ENCODE peak calls at places on chromosomes 2 and 18, in eight cellular contexts. One of them, this sample, is unnamed.

GRCh38 chr18:44789704-44790103 is 109.0 kb downstream of the SETBP1 start:
- DNase-seq in heart right ventricle: peak; percentile 19
- DNase-seq in A549: peak; percentile 12
- DNase-seq in cardiac muscle cell: no peak
- DNase-seq in CD8-positive, alpha-beta T cell: no peak
- DNase-seq in thyroid gland: peak; percentile 64
- DNase-seq in bronchial epithelial cell: peak; percentile 60
- DNase-seq in pancreas: no peak
- DNase-seq in this sample: peak; percentile 12

GRCh38 chr2:72926368-72926767 is 9.0 kb downstream of the EMX1 start:
- DNase-seq in heart right ventricle: no peak
- DNase-seq in A549: no peak
- DNase-seq in cardiac muscle cell: no peak
- DNase-seq in CD8-positive, alpha-beta T cell: no peak
- DNase-seq in thyroid gland: no peak
- DNase-seq in bronchial epithelial cell: no peak
- DNase-seq in pancreas: no peak
- DNase-seq in this sample: no peak

GRCh38 chr2:184314829-184315228 is 283.5 kb upstream of the ZNF804A start:
- DNase-seq in heart right ventricle: no peak
- DNase-seq in A549: no peak
- DNase-seq in cardiac muscle cell: no peak
- DNase-seq in CD8-positive, alpha-beta T cell: no peak
- DNase-seq in thyroid gland: no peak
- DNase-seq in bronchial epithelial cell: no peak
- DNase-seq in pancreas: no peak
- DNase-seq in this sample: no peak

GRCh38 chr18:7338846-7339245 is 108.0 kb downstream of the LRRC30 start:
- DNase-seq in heart right ventricle: no peak
- DNase-seq in A549: no peak
- DNase-seq in cardiac muscle cell: no peak
- DNase-seq in CD8-positive, alpha-beta T cell: no peak
- DNase-seq in thyroid gland: no peak
- DNase-seq in bronchial epithelial cell: peak; percentile 70
- DNase-seq in pancreas: no peak
- DNase-seq in this sample: no peak

GRCh38 chr2:201116115-201116958 is at the start of gene CFLAR:
- DNase-seq in heart right ventricle: peak; percentile 77
- DNase-seq in A549: peak; percentile 80
- DNase-seq in cardiac muscle cell: no peak
- DNase-seq in CD8-positive, alpha-beta T cell: peak; percentile 80
- DNase-seq in thyroid gland: peak; percentile 82
- DNase-seq in bronchial epithelial cell: peak; percentile 71
- DNase-seq in pancreas: peak; percentile 69
- DNase-seq in this sample: peak; percentile 85

GRCh38 chr2:136183095-136183494 is 65.1 kb upstream of the CXCR4 start:
- DNase-seq in heart right ventricle: no peak
- DNase-seq in A549: no peak
- DNase-seq in cardiac muscle cell: no peak
- DNase-seq in CD8-positive, alpha-beta T cell: no peak
- DNase-seq in thyroid gland: no peak
- DNase-seq in bronchial epithelial cell: no peak
- DNase-seq in pancreas: no peak
- DNase-seq in this sample: no peak

GRCh38 chr2:12488365-12488972 is 228.3 kb upstream of the TRIB2 start:
- DNase-seq in heart right ventricle: no peak
- DNase-seq in A549: no peak
- DNase-seq in cardiac muscle cell: no peak
- DNase-seq in CD8-positive, alpha-beta T cell: peak; percentile 54
- DNase-seq in thyroid gland: no peak
- DNase-seq in bronchial epithelial cell: no peak
- DNase-seq in pancreas: no peak
- DNase-seq in this sample: no peak

GRCh38 chr2:51597086-51597485 is 565.2 kb upstream of the NRXN1 start:
- DNase-seq in heart right ventricle: no peak
- DNase-seq in A549: no peak
- DNase-seq in cardiac muscle cell: peak; percentile 2
- DNase-seq in CD8-positive, alpha-beta T cell: no peak
- DNase-seq in thyroid gland: no peak
- DNase-seq in bronchial epithelial cell: no peak
- DNase-seq in pancreas: no peak
- DNase-seq in this sample: no peak

GRCh38 chr2:162232611-162233115 is 10.6 kb downstream of the FAP start:
- DNase-seq in heart right ventricle: no peak
- DNase-seq in A549: no peak
- DNase-seq in cardiac muscle cell: no peak
- DNase-seq in CD8-positive, alpha-beta T cell: no peak
- DNase-seq in thyroid gland: no peak
- DNase-seq in bronchial epithelial cell: no peak
- DNase-seq in pancreas: no peak
- DNase-seq in this sample: no peak

GRCh38 chr18:78406743-78407455 is 572.7 kb upstream of the SALL3 start:
- DNase-seq in heart right ventricle: no peak
- DNase-seq in A549: no peak
- DNase-seq in cardiac muscle cell: no peak
- DNase-seq in CD8-positive, alpha-beta T cell: no peak
- DNase-seq in thyroid gland: no peak
- DNase-seq in bronchial epithelial cell: no peak
- DNase-seq in pancreas: no peak
- DNase-seq in this sample: no peak

GRCh38 chr2:86295071-86295470 is 42.4 kb downstream of the REEP1 start:
- DNase-seq in heart right ventricle: no peak
- DNase-seq in A549: no peak
- DNase-seq in cardiac muscle cell: no peak
- DNase-seq in CD8-positive, alpha-beta T cell: no peak
- DNase-seq in thyroid gland: no peak
- DNase-seq in bronchial epithelial cell: no peak
- DNase-seq in pancreas: no peak
- DNase-seq in this sample: no peak

GRCh38 chr18:50159654-50160046 is 35.3 kb downstream of the MYO5B start:
- DNase-seq in heart right ventricle: no peak
- DNase-seq in A549: no peak
- DNase-seq in cardiac muscle cell: no peak
- DNase-seq in CD8-positive, alpha-beta T cell: no peak
- DNase-seq in thyroid gland: no peak
- DNase-seq in bronchial epithelial cell: no peak
- DNase-seq in pancreas: no peak
- DNase-seq in this sample: no peak

GRCh38 chr2:135999899-136000298 is 14.5 kb upstream of the DARS1 start:
- DNase-seq in heart right ventricle: no peak
- DNase-seq in A549: no peak
- DNase-seq in cardiac muscle cell: no peak
- DNase-seq in CD8-positive, alpha-beta T cell: no peak
- DNase-seq in thyroid gland: no peak
- DNase-seq in bronchial epithelial cell: no peak
- DNase-seq in pancreas: no peak
- DNase-seq in this sample: no peak

GRCh38 chr2:141393214-141393545 is 737.6 kb downstream of the LRP1B start:
- DNase-seq in heart right ventricle: no peak
- DNase-seq in A549: peak; percentile 32
- DNase-seq in cardiac muscle cell: no peak
- DNase-seq in CD8-positive, alpha-beta T cell: no peak
- DNase-seq in thyroid gland: no peak
- DNase-seq in bronchial epithelial cell: peak; percentile 8
- DNase-seq in pancreas: no peak
- DNase-seq in this sample: peak; percentile 55

GRCh38 chr18:63963610-63964256 is 6.1 kb upstream of the SERPINB8 start:
- DNase-seq in heart right ventricle: no peak
- DNase-seq in A549: peak; percentile 57
- DNase-seq in cardiac muscle cell: peak; percentile 70
- DNase-seq in CD8-positive, alpha-beta T cell: peak; percentile 49
- DNase-seq in thyroid gland: peak; percentile 46
- DNase-seq in bronchial epithelial cell: peak; percentile 71
- DNase-seq in pancreas: peak; percentile 41
- DNase-seq in this sample: peak; percentile 76

GRCh38 chr2:584863-585823 is 92.1 kb downstream of the TMEM18 start:
- DNase-seq in heart right ventricle: no peak
- DNase-seq in A549: no peak
- DNase-seq in cardiac muscle cell: peak; percentile 4
- DNase-seq in CD8-positive, alpha-beta T cell: peak; percentile 61
- DNase-seq in thyroid gland: no peak
- DNase-seq in bronchial epithelial cell: no peak
- DNase-seq in pancreas: no peak
- DNase-seq in this sample: no peak

GRCh38 chr2:28624436-28624797 is 127.2 kb upstream of the PPP1CB start:
- DNase-seq in heart right ventricle: no peak
- DNase-seq in A549: no peak
- DNase-seq in cardiac muscle cell: no peak
- DNase-seq in CD8-positive, alpha-beta T cell: no peak
- DNase-seq in thyroid gland: no peak
- DNase-seq in bronchial epithelial cell: no peak
- DNase-seq in pancreas: no peak
- DNase-seq in this sample: no peak

GRCh38 chr2:209451209-209451822 is 27.5 kb downstream of the MAP2 start:
- DNase-seq in heart right ventricle: no peak
- DNase-seq in A549: no peak
- DNase-seq in cardiac muscle cell: no peak
- DNase-seq in CD8-positive, alpha-beta T cell: no peak
- DNase-seq in thyroid gland: no peak
- DNase-seq in bronchial epithelial cell: no peak
- DNase-seq in pancreas: no peak
- DNase-seq in this sample: no peak

GRCh38 chr2:133977385-133977784 is 276.5 kb upstream of the MGAT5 start:
- DNase-seq in heart right ventricle: no peak
- DNase-seq in A549: no peak
- DNase-seq in cardiac muscle cell: no peak
- DNase-seq in CD8-positive, alpha-beta T cell: no peak
- DNase-seq in thyroid gland: peak; percentile 68
- DNase-seq in bronchial epithelial cell: no peak
- DNase-seq in pancreas: no peak
- DNase-seq in this sample: no peak

GRCh38 chr2:46314065-46314835 is 17.0 kb downstream of the EPAS1 start:
- DNase-seq in heart right ventricle: no peak
- DNase-seq in A549: no peak
- DNase-seq in cardiac muscle cell: no peak
- DNase-seq in CD8-positive, alpha-beta T cell: no peak
- DNase-seq in thyroid gland: no peak
- DNase-seq in bronchial epithelial cell: no peak
- DNase-seq in pancreas: no peak
- DNase-seq in this sample: no peak
- H3K4me3 ChIP-seq in heart right ventricle: no peak overlapping the region
- H3K4me3 ChIP-seq in A549: peak overlapping the region; percentile 18
- H3K4me3 ChIP-seq in cardiac muscle cell: no peak overlapping the region
- H3K4me3 ChIP-seq in CD8-positive, alpha-beta T cell: no peak overlapping the region
- H3K4me3 ChIP-seq in thyroid gland: no peak overlapping the region
- H3K4me3 ChIP-seq in bronchial epithelial cell: no peak overlapping the region
- H3K4me3 ChIP-seq in pancreas: no peak overlapping the region
- H3K4me3 ChIP-seq in this sample: no peak overlapping the region

DNA sequence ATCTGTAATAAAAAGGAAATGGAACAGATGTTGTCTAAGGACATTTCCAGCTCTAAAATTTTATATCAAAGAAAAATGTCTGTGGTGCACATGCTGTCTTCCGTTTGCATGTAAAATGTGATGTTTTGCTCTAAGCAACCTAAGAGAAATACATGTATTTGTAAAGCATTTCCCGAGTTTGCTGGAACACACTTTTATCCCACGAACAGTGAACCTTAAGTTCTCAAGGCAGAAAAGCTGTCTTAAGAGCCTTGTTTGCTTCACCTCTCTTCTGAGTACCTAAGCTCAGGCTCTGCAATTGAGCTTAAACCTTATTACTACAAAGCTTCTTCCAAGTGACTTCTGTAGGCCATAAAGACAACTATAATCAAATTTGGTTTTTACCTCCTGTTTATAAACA is 24.0 kb upstream of the TANK start:
- DNase-seq in heart right ventricle: no peak
- DNase-seq in A549: peak; percentile 17
- DNase-seq in cardiac muscle cell: no peak
- DNase-seq in CD8-positive, alpha-beta T cell: no peak
- DNase-seq in thyroid gland: no peak
- DNase-seq in bronchial epithelial cell: no peak
- DNase-seq in pancreas: no peak
- DNase-seq in this sample: peak; percentile 11
- H3K4me3 ChIP-seq in heart right ventricle: no peak overlapping the region
- H3K4me3 ChIP-seq in A549: peak overlapping the region; percentile 16
- H3K4me3 ChIP-seq in cardiac muscle cell: no peak overlapping the region
- H3K4me3 ChIP-seq in CD8-positive, alpha-beta T cell: peak overlapping the region; percentile 47
- H3K4me3 ChIP-seq in thyroid gland: no peak overlapping the region
- H3K4me3 ChIP-seq in bronchial epithelial cell: no peak overlapping the region
- H3K4me3 ChIP-seq in pancreas: no peak overlapping the region
- H3K4me3 ChIP-seq in this sample: no peak overlapping the region

DNA sequence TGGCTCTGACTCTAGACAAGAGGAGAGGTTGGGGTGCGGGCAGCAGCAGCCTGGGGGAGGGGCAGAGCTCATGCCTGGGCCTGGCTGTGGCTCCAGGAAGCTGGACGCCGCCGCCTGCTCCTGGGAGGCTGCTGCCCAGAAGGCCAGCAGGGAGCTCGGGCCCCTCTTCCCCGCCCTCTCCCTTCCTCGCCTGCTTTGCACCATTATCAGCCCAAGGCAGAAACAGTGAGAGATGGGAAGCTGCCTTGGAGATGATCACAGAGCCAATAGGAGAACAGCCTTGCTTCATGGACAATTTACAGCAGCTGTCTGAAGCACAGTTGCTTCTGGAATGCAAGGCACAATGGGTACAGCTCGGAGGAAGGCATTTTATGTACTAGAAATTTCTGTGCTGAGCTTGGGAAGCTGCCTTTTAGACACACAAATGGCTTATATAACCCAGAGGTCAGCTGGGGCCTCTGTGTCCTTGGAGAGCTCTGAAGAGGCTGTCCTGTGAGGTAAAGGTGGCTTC is 55.3 kb upstream of the AFF3 start:
- DNase-seq in heart right ventricle: peak; percentile 77
- DNase-seq in A549: no peak
- DNase-seq in cardiac muscle cell: peak; percentile 78
- DNase-seq in CD8-positive, alpha-beta T cell: no peak
- DNase-seq in thyroid gland: peak; percentile 89
- DNase-seq in bronchial epithelial cell: no peak
- DNase-seq in pancreas: peak; percentile 53
- DNase-seq in this sample: peak; percentile 75
- H3K4me3 ChIP-seq in heart right ventricle: no peak overlapping the region
- H3K4me3 ChIP-seq in A549: no peak overlapping the region
- H3K4me3 ChIP-seq in cardiac muscle cell: no peak overlapping the region
- H3K4me3 ChIP-seq in CD8-positive, alpha-beta T cell: no peak overlapping the region
- H3K4me3 ChIP-seq in thyroid gland: no peak overlapping the region
- H3K4me3 ChIP-seq in bronchial epithelial cell: no peak overlapping the region
- H3K4me3 ChIP-seq in pancreas: no peak overlapping the region
- H3K4me3 ChIP-seq in this sample: no peak overlapping the region

GRCh38 chr2:48135797-48136196 is 229.5 kb upstream of the FBXO11 start:
- DNase-seq in heart right ventricle: no peak
- DNase-seq in A549: no peak
- DNase-seq in cardiac muscle cell: no peak
- DNase-seq in CD8-positive, alpha-beta T cell: no peak
- DNase-seq in thyroid gland: no peak
- DNase-seq in bronchial epithelial cell: peak; percentile 23
- DNase-seq in pancreas: no peak
- DNase-seq in this sample: no peak
- H3K4me3 ChIP-seq in heart right ventricle: no peak overlapping the region
- H3K4me3 ChIP-seq in A549: no peak overlapping the region
- H3K4me3 ChIP-seq in cardiac muscle cell: no peak overlapping the region
- H3K4me3 ChIP-seq in CD8-positive, alpha-beta T cell: no peak overlapping the region
- H3K4me3 ChIP-seq in thyroid gland: no peak overlapping the region
- H3K4me3 ChIP-seq in bronchial epithelial cell: no peak overlapping the region
- H3K4me3 ChIP-seq in pancreas: no peak overlapping the region
- H3K4me3 ChIP-seq in this sample: no peak overlapping the region

DNA sequence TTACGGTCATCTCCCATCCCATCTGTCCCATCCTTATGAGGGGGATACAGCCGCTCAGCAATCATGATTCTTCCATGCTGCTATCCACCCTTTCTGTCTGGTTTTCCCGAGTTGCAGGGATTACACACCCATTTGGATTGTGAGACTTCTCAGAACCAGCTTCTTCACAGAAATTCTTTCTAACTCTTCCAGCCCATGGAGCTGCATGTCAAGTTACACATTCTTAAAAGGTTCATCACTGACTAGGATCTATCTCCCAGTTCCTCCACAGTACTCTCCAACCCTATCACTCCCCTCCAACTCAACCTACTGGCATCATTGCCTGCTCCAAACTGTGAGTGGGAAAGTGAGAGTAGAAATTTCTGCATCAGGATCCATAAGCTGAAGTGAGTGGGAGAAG is 558.2 kb upstream of the TNP1 start:
- DNase-seq in heart right ventricle: no peak
- DNase-seq in A549: no peak
- DNase-seq in cardiac muscle cell: no peak
- DNase-seq in CD8-positive, alpha-beta T cell: no peak
- DNase-seq in thyroid gland: no peak
- DNase-seq in bronchial epithelial cell: no peak
- DNase-seq in pancreas: no peak
- DNase-seq in this sample: no peak
- H3K4me3 ChIP-seq in heart right ventricle: no peak overlapping the region
- H3K4me3 ChIP-seq in A549: no peak overlapping the region
- H3K4me3 ChIP-seq in cardiac muscle cell: no peak overlapping the region
- H3K4me3 ChIP-seq in CD8-positive, alpha-beta T cell: no peak overlapping the region
- H3K4me3 ChIP-seq in thyroid gland: no peak overlapping the region
- H3K4me3 ChIP-seq in bronchial epithelial cell: no peak overlapping the region
- H3K4me3 ChIP-seq in pancreas: no peak overlapping the region
- H3K4me3 ChIP-seq in this sample: no peak overlapping the region